ENCODE peak calls at places on chromosome 16, in seven cellular contexts. Q is RCC 7860; Z is stimulated activated CD4-positive, alpha-beta T cell treated with anti-CD3 and anti-CD28 coated beads, TNF-alpha, amount 100 ng/mL, for 24 hours; I is erythroblast; Y is activated T-helper 1 cell treated with anti-CD3 and anti-CD28 coated beads, Interleukin-2, amount 50 U/mL, for 16 hours; G is effector CD8-positive, alpha-beta T cell; V is HL-60. M is an unnamed sample.

GRCh38 chr16:30065943-30066881 is 652 bp downstream of the ALDOA start:
- DNase-seq in Q (peak), Z (no peak), I (peak), Y (no peak), G (no peak), V (peak), M (no peak)

GRCh38 chr16:2474877-2475412 is at the start of gene TBC1D24:
- DNase-seq in Q (peak), Z (peak), I (peak), Y (peak), G (peak), V (peak), M (no peak)

GRCh38 chr16:65038125-65038524 is 83.7 kb downstream of the CDH11 start:
- DNase-seq in Q (no peak), Z (no peak), I (no peak), Y (no peak), G (no peak), V (no peak), M (no peak)

GRCh38 chr16:84583995-84584394 is 33.9 kb downstream of the COTL1 start:
- DNase-seq in Q (no peak), Z (no peak), I (no peak), Y (no peak), G (no peak), V (no peak), M (no peak)

GRCh38 chr16:89442588-89442987 is 47.8 kb downstream of the ANKRD11 start:
- DNase-seq in Q (no peak), Z (no peak), I (no peak), Y (no peak), G (no peak), V (no peak), M (no peak)

GRCh38 chr16:55061126-55061525 is 130.5 kb downstream of the IRX5 start:
- DNase-seq in Q (no peak), Z (no peak), I (no peak), Y (no peak), G (no peak), V (no peak), M (no peak)

GRCh38 chr16:50326835-50327465 is 41.8 kb downstream of the BRD7 start:
- DNase-seq in Q (no peak), Z (peak), I (peak), Y (peak), G (peak), V (peak), M (no peak)

GRCh38 chr16:1108299-1109252 is 12.5 kb upstream of the C1QTNF8 start:
- DNase-seq in Q (peak), Z (no peak), I (no peak), Y (no peak), G (no peak), V (no peak), M (no peak)

GRCh38 chr16:8537691-8538342 is 52.5 kb downstream of the TMEM114 start:
- DNase-seq in Q (no peak), Z (no peak), I (no peak), Y (no peak), G (no peak), V (no peak), M (no peak)

GRCh38 chr16:29151317-29151716 is 166.5 kb downstream of the LAT start:
- DNase-seq in Q (no peak), Z (no peak), I (no peak), Y (no peak), G (no peak), V (no peak), M (no peak)

GRCh38 chr16:67882374-67883145 is 2.1 kb upstream of the NRN1L start:
- DNase-seq in Q (no peak), Z (no peak), I (no peak), Y (no peak), G (no peak), V (no peak), M (no peak)

GRCh38 chr16:51441331-51441730 is 290.3 kb upstream of the SALL1 start:
- DNase-seq in Q (no peak), Z (no peak), I (no peak), Y (no peak), G (no peak), V (no peak), M (no peak)

GRCh38 chr16:57485916-57486857 is at the start of gene DOK4:
- DNase-seq in Q (peak), Z (peak), I (peak), Y (peak), G (peak), V (peak), M (no peak)

GRCh38 chr16:30472328-30472942 is at the start of gene ITGAL:
- DNase-seq in Q (no peak), Z (peak), I (no peak), Y (peak), G (peak), V (peak), M (no peak)

GRCh38 chr16:77540656-77541055 is 105.8 kb upstream of the ADAMTS18 start:
- DNase-seq in Q (no peak), Z (no peak), I (no peak), Y (no peak), G (no peak), V (no peak), M (no peak)

GRCh38 chr16:67280090-67281015 is 1.0 kb downstream of the PLEKHG4 start:
- DNase-seq in Q (no peak), Z (no peak), I (no peak), Y (no peak), G (no peak), V (no peak), M (no peak)

GRCh38 chr16:56072096-56072495 is 119.2 kb upstream of the GNAO1 start:
- DNase-seq in Q (no peak), Z (no peak), I (no peak), Y (no peak), G (no peak), V (no peak), M (no peak)

GRCh38 chr16:30786936-30787612 is at the start of gene ZNF629:
- DNase-seq in Q (peak), Z (peak), I (peak), Y (no peak), G (peak), V (peak), M (no peak)

GRCh38 chr16:66434619-66435430 is 7.7 kb downstream of the BEAN1 start:
- DNase-seq in Q (no peak), Z (no peak), I (no peak), Y (no peak), G (no peak), V (peak), M (no peak)

GRCh38 chr16:67718668-67719047 is 458 bp downstream of the GFOD2 start:
- DNase-seq in Q (no peak), Z (no peak), I (peak), Y (no peak), G (no peak), V (no peak), M (no peak)

GRCh38 chr16:46857261-46857962 is 26.4 kb upstream of the C16orf87 start:
- DNase-seq in Q (no peak), Z (no peak), I (no peak), Y (no peak), G (no peak), V (peak), M (no peak)

GRCh38 chr16:50276801-50277560 is 10.6 kb downstream of the ADCY7 start:
- DNase-seq in Q (peak), Z (no peak), I (no peak), Y (no peak), G (no peak), V (no peak), M (no peak)